ENCODE peak calls at places on chromosomes 1 and 21, in six cellular contexts. One of them, this sample, is unnamed.

GRCh38 chr1:218456449-218456848 is 111.3 kb downstream of the TGFB2 start:
- DNase-seq in heart left ventricle: no peak
- DNase-seq in sigmoid colon: no peak
- DNase-seq in lower leg skin: no peak
- DNase-seq in nephron progenitor cell: no peak
- DNase-seq in GM10248: no peak
- DNase-seq in this sample: no peak

GRCh38 chr1:243715285-243715684 is 134.8 kb downstream of the AKT3 start:
- DNase-seq in heart left ventricle: no peak
- DNase-seq in sigmoid colon: no peak
- DNase-seq in lower leg skin: no peak
- DNase-seq in nephron progenitor cell: no peak
- DNase-seq in GM10248: no peak
- DNase-seq in this sample: no peak

GRCh38 chr21:35617491-35617890 is 442.8 kb downstream of the SETD4 start:
- DNase-seq in heart left ventricle: no peak
- DNase-seq in sigmoid colon: no peak
- DNase-seq in lower leg skin: no peak
- DNase-seq in nephron progenitor cell: no peak
- DNase-seq in GM10248: no peak
- DNase-seq in this sample: no peak

GRCh38 chr1:116002781-116003455 is 26.6 kb downstream of the SLC22A15 start:
- DNase-seq in heart left ventricle: no peak
- DNase-seq in sigmoid colon: no peak
- DNase-seq in lower leg skin: no peak
- DNase-seq in nephron progenitor cell: no peak
- DNase-seq in GM10248: no peak
- DNase-seq in this sample: no peak

GRCh38 chr1:14880456-14881316 is 272.9 kb upstream of the TMEM51 start:
- DNase-seq in heart left ventricle: no peak
- DNase-seq in sigmoid colon: no peak
- DNase-seq in lower leg skin: peak
- DNase-seq in nephron progenitor cell: no peak
- DNase-seq in GM10248: no peak
- DNase-seq in this sample: no peak

GRCh38 chr1:153548722-153549695 is at the start of gene S100A3:
- DNase-seq in heart left ventricle: peak
- DNase-seq in sigmoid colon: peak
- DNase-seq in lower leg skin: peak
- DNase-seq in nephron progenitor cell: no peak
- DNase-seq in GM10248: no peak
- DNase-seq in this sample: peak

GRCh38 chr21:41641821-41642368 is 125.0 kb downstream of the RIPK4 start:
- DNase-seq in heart left ventricle: peak
- DNase-seq in sigmoid colon: peak
- DNase-seq in lower leg skin: peak
- DNase-seq in nephron progenitor cell: no peak
- DNase-seq in GM10248: no peak
- DNase-seq in this sample: no peak

GRCh38 chr1:23897083-23897482 is 16.1 kb downstream of the CNR2 start:
- DNase-seq in heart left ventricle: no peak
- DNase-seq in sigmoid colon: no peak
- DNase-seq in lower leg skin: no peak
- DNase-seq in nephron progenitor cell: no peak
- DNase-seq in GM10248: no peak
- DNase-seq in this sample: no peak

GRCh38 chr1:204349602-204350001 is 10.1 kb downstream of the PLEKHA6 start:
- DNase-seq in heart left ventricle: no peak
- DNase-seq in sigmoid colon: no peak
- DNase-seq in lower leg skin: no peak
- DNase-seq in nephron progenitor cell: no peak
- DNase-seq in GM10248: no peak
- DNase-seq in this sample: no peak

GRCh38 chr1:93346472-93346991 is 825 bp downstream of the DR1 start:
- DNase-seq in heart left ventricle: no peak
- DNase-seq in sigmoid colon: no peak
- DNase-seq in lower leg skin: no peak
- DNase-seq in nephron progenitor cell: no peak
- DNase-seq in GM10248: peak
- DNase-seq in this sample: no peak

GRCh38 chr21:42261832-42262200 is 42.9 kb downstream of the ABCG1 start:
- DNase-seq in heart left ventricle: no peak
- DNase-seq in sigmoid colon: no peak
- DNase-seq in lower leg skin: no peak
- DNase-seq in nephron progenitor cell: no peak
- DNase-seq in GM10248: no peak
- DNase-seq in this sample: no peak

GRCh38 chr1:224873645-224874369 is 55.7 kb upstream of the DNAH14 start:
- DNase-seq in heart left ventricle: no peak
- DNase-seq in sigmoid colon: no peak
- DNase-seq in lower leg skin: no peak
- DNase-seq in nephron progenitor cell: no peak
- DNase-seq in GM10248: no peak
- DNase-seq in this sample: no peak

GRCh38 chr1:88847618-88848017 is 43.7 kb downstream of the GTF2B start:
- DNase-seq in heart left ventricle: no peak
- DNase-seq in sigmoid colon: no peak
- DNase-seq in lower leg skin: no peak
- DNase-seq in nephron progenitor cell: no peak
- DNase-seq in GM10248: no peak
- DNase-seq in this sample: no peak

GRCh38 chr1:62181531-62181930 is 13.1 kb upstream of the L1TD1 start:
- DNase-seq in heart left ventricle: no peak
- DNase-seq in sigmoid colon: no peak
- DNase-seq in lower leg skin: no peak
- DNase-seq in nephron progenitor cell: no peak
- DNase-seq in GM10248: no peak
- DNase-seq in this sample: no peak

GRCh38 chr1:89538361-89538760 is 13.7 kb downstream of the LRRC8B start:
- DNase-seq in heart left ventricle: no peak
- DNase-seq in sigmoid colon: no peak
- DNase-seq in lower leg skin: no peak
- DNase-seq in nephron progenitor cell: no peak
- DNase-seq in GM10248: no peak
- DNase-seq in this sample: no peak

GRCh38 chr1:12315126-12315525 is 85.3 kb downstream of the VPS13D start:
- DNase-seq in heart left ventricle: no peak
- DNase-seq in sigmoid colon: no peak
- DNase-seq in lower leg skin: no peak
- DNase-seq in nephron progenitor cell: no peak
- DNase-seq in GM10248: no peak
- DNase-seq in this sample: no peak

GRCh38 chr1:240232548-240232947 is 140.9 kb downstream of the FMN2 start:
- DNase-seq in heart left ventricle: no peak
- DNase-seq in sigmoid colon: no peak
- DNase-seq in lower leg skin: no peak
- DNase-seq in nephron progenitor cell: no peak
- DNase-seq in GM10248: no peak
- DNase-seq in this sample: no peak

GRCh38 chr21:37974081-37974480 is 57.8 kb upstream of the KCNJ6 start:
- DNase-seq in heart left ventricle: no peak
- DNase-seq in sigmoid colon: no peak
- DNase-seq in lower leg skin: no peak
- DNase-seq in nephron progenitor cell: no peak
- DNase-seq in GM10248: no peak
- DNase-seq in this sample: no peak

GRCh38 chr1:2146836-2147517 is 47.6 kb downstream of the FAAP20 start:
- DNase-seq in heart left ventricle: no peak
- DNase-seq in sigmoid colon: no peak
- DNase-seq in lower leg skin: no peak
- DNase-seq in nephron progenitor cell: no peak
- DNase-seq in GM10248: no peak
- DNase-seq in this sample: no peak

GRCh38 chr1:117606608-117607261 is 887 bp downstream of the TENT5C start:
- DNase-seq in heart left ventricle: peak
- DNase-seq in sigmoid colon: peak
- DNase-seq in lower leg skin: no peak
- DNase-seq in nephron progenitor cell: peak
- DNase-seq in GM10248: no peak
- DNase-seq in this sample: no peak

GRCh38 chr21:35932232-35932911 is 128.0 kb downstream of the SETD4 start:
- DNase-seq in heart left ventricle: peak
- DNase-seq in sigmoid colon: peak
- DNase-seq in lower leg skin: peak
- DNase-seq in nephron progenitor cell: no peak
- DNase-seq in GM10248: peak
- DNase-seq in this sample: no peak

GRCh38 chr1:6998267-6998666 is 213.0 kb downstream of the CAMTA1 start:
- DNase-seq in heart left ventricle: peak
- DNase-seq in sigmoid colon: no peak
- DNase-seq in lower leg skin: no peak
- DNase-seq in nephron progenitor cell: no peak
- DNase-seq in GM10248: no peak
- DNase-seq in this sample: no peak

GRCh38 chr21:26506951-26507350 is 66.1 kb downstream of the CYYR1 start:
- DNase-seq in heart left ventricle: no peak
- DNase-seq in sigmoid colon: no peak
- DNase-seq in lower leg skin: no peak
- DNase-seq in nephron progenitor cell: no peak
- DNase-seq in GM10248: no peak
- DNase-seq in this sample: no peak

GRCh38 chr1:237394263-237394662 is 352.3 kb downstream of the RYR2 start:
- DNase-seq in heart left ventricle: no peak
- DNase-seq in sigmoid colon: no peak
- DNase-seq in lower leg skin: no peak
- DNase-seq in nephron progenitor cell: no peak
- DNase-seq in GM10248: no peak
- DNase-seq in this sample: no peak

GRCh38 chr1:156581661-156582387 is 2.3 kb downstream of the TTC24 start:
- DNase-seq in heart left ventricle: no peak
- DNase-seq in sigmoid colon: peak
- DNase-seq in lower leg skin: no peak
- DNase-seq in nephron progenitor cell: no peak
- DNase-seq in GM10248: peak
- DNase-seq in this sample: no peak

GRCh38 chr1:204194080-204194479 is 2.2 kb downstream of the KISS1 start:
- DNase-seq in heart left ventricle: no peak
- DNase-seq in sigmoid colon: no peak
- DNase-seq in lower leg skin: no peak
- DNase-seq in nephron progenitor cell: no peak
- DNase-seq in GM10248: no peak
- DNase-seq in this sample: no peak

GRCh38 chr1:202192770-202193613 is 607 bp upstream of the LGR6 start:
- DNase-seq in heart left ventricle: peak
- DNase-seq in sigmoid colon: peak
- DNase-seq in lower leg skin: no peak
- DNase-seq in nephron progenitor cell: peak
- DNase-seq in GM10248: peak
- DNase-seq in this sample: peak

GRCh38 chr1:115764541-115764940 is 4.0 kb downstream of the CASQ2 start:
- DNase-seq in heart left ventricle: no peak
- DNase-seq in sigmoid colon: no peak
- DNase-seq in lower leg skin: no peak
- DNase-seq in nephron progenitor cell: peak
- DNase-seq in GM10248: no peak
- DNase-seq in this sample: no peak

GRCh38 chr1:202291961-202292712 is 49.6 kb downstream of the UBE2T start:
- DNase-seq in heart left ventricle: peak
- DNase-seq in sigmoid colon: no peak
- DNase-seq in lower leg skin: no peak
- DNase-seq in nephron progenitor cell: no peak
- DNase-seq in GM10248: no peak
- DNase-seq in this sample: no peak

GRCh38 chr1:204435246-204435885 is 23.7 kb upstream of the PPP1R15B start:
- DNase-seq in heart left ventricle: no peak
- DNase-seq in sigmoid colon: no peak
- DNase-seq in lower leg skin: no peak
- DNase-seq in nephron progenitor cell: no peak
- DNase-seq in GM10248: no peak
- DNase-seq in this sample: no peak

GRCh38 chr1:201648066-201648910 is 109.4 kb downstream of the NAV1 start:
- DNase-seq in heart left ventricle: peak
- DNase-seq in sigmoid colon: peak
- DNase-seq in lower leg skin: no peak
- DNase-seq in nephron progenitor cell: peak
- DNase-seq in GM10248: no peak
- DNase-seq in this sample: peak

GRCh38 chr1:51000160-51000559 is 30.1 kb downstream of the CDKN2C start:
- DNase-seq in heart left ventricle: no peak
- DNase-seq in sigmoid colon: no peak
- DNase-seq in lower leg skin: no peak
- DNase-seq in nephron progenitor cell: no peak
- DNase-seq in GM10248: peak
- DNase-seq in this sample: no peak

DNA sequence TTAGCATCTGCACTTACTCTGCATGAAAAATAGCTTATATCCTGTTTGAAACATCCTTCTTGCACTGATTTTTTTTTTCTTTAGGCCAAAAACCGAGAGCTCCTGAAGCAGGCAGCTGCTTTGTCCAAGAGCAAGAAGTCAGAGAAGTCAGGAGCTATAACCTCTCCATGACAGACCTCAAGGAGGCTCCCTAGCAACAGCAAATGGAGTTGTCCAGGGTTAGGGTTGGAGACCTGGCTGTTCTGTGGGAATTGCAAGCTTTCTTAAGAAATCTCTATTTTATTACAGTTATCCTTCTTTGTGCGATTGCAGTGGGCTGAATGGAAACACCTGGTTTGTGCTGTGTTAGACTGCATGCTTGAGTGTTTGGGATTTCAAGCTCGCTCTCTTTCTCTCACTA is 12.6 kb upstream of the STX12 start:
- DNase-seq in heart left ventricle: no peak
- DNase-seq in sigmoid colon: no peak
- DNase-seq in lower leg skin: no peak
- DNase-seq in nephron progenitor cell: no peak
- DNase-seq in GM10248: no peak
- DNase-seq in this sample: no peak
- TF ChIP-seq CTCF in heart left ventricle: no peak
- TF ChIP-seq CTCF in sigmoid colon: no peak
- TF ChIP-seq CTCF in lower leg skin: no peak
- TF ChIP-seq CTCF in nephron progenitor cell: no peak
- TF ChIP-seq CTCF in GM10248: no peak
- TF ChIP-seq CTCF in this sample: no peak

GRCh38 chr21:22343303-22343702 is 1345.1 kb downstream of the NCAM2 start:
- DNase-seq in heart left ventricle: no peak
- DNase-seq in sigmoid colon: no peak
- DNase-seq in lower leg skin: no peak
- DNase-seq in nephron progenitor cell: no peak
- DNase-seq in GM10248: no peak
- DNase-seq in this sample: no peak
- TF ChIP-seq CTCF in heart left ventricle: no peak
- TF ChIP-seq CTCF in sigmoid colon: no peak
- TF ChIP-seq CTCF in lower leg skin: no peak
- TF ChIP-seq CTCF in nephron progenitor cell: no peak
- TF ChIP-seq CTCF in GM10248: no peak
- TF ChIP-seq CTCF in this sample: no peak

GRCh38 chr1:22039594-22040347 is 12.7 kb upstream of the CDC42 start:
- DNase-seq in heart left ventricle: peak
- DNase-seq in sigmoid colon: peak
- DNase-seq in lower leg skin: peak
- DNase-seq in nephron progenitor cell: no peak
- DNase-seq in GM10248: peak
- DNase-seq in this sample: no peak
- TF ChIP-seq CTCF in heart left ventricle: no peak
- TF ChIP-seq CTCF in sigmoid colon: no peak
- TF ChIP-seq CTCF in lower leg skin: no peak
- TF ChIP-seq CTCF in nephron progenitor cell: no peak
- TF ChIP-seq CTCF in GM10248: no peak
- TF ChIP-seq CTCF in this sample: no peak

GRCh38 chr1:119285482-119285881 is 83.1 kb upstream of the HAO2 start:
- DNase-seq in heart left ventricle: no peak
- DNase-seq in sigmoid colon: no peak
- DNase-seq in lower leg skin: no peak
- DNase-seq in nephron progenitor cell: no peak
- DNase-seq in GM10248: no peak
- DNase-seq in this sample: no peak
- TF ChIP-seq CTCF in heart left ventricle: no peak
- TF ChIP-seq CTCF in sigmoid colon: no peak
- TF ChIP-seq CTCF in lower leg skin: no peak
- TF ChIP-seq CTCF in nephron progenitor cell: no peak
- TF ChIP-seq CTCF in GM10248: no peak
- TF ChIP-seq CTCF in this sample: no peak

This sample was measured in osteocyte.